ENCODE peak calls at places on chromosome 9, in eight cellular contexts. A is hepatocyte, S is HCT116, P is PC-3, T is OCI-LY7, K is GM23248, G is SK-N-SH, X is GM23338. O is an unnamed sample.

GRCh38 chr9:111720170-111720569 is 58.8 kb downstream of the GNG10 start:
- DNase-seq in A (no peak), S (no peak), P (no peak), T (no peak), K (no peak), G (no peak), X (no peak), O (no peak)

GRCh38 chr9:127256324-127256723 is 8.2 kb upstream of the GARNL3 start:
- DNase-seq in A (no peak), S (no peak), P (no peak), T (no peak), K (no peak), G (no peak), X (no peak), O (no peak)

GRCh38 chr9:110170728-110171257 is 37.2 kb downstream of the C9orf152 start:
- DNase-seq in A (no peak), S (no peak), P (no peak), T (no peak), K (no peak), G (no peak), X (no peak), O (no peak)

GRCh38 chr9:81459591-81459990 is 229.8 kb downstream of the TLE1 start:
- DNase-seq in A (no peak), S (no peak), P (no peak), T (no peak), K (no peak), G (no peak), X (no peak), O (no peak)

GRCh38 chr9:121242219-121242954 is 25.6 kb upstream of the GSN start:
- DNase-seq in A (no peak), S (no peak), P (no peak), T (no peak), K (peak), G (no peak), X (no peak), O (no peak)

GRCh38 chr9:112605518-112605917 is 112.4 kb downstream of the INIP start:
- DNase-seq in A (no peak), S (no peak), P (no peak), T (no peak), K (no peak), G (no peak), X (no peak), O (no peak)

GRCh38 chr9:79287152-79287766 is 284.5 kb upstream of the TLE4 start:
- DNase-seq in A (no peak), S (no peak), P (peak), T (no peak), K (no peak), G (no peak), X (no peak), O (peak)

GRCh38 chr9:89591291-89592200 is 13.3 kb upstream of the GADD45G start:
- DNase-seq in A (no peak), S (no peak), P (no peak), T (no peak), K (no peak), G (no peak), X (no peak), O (no peak)

GRCh38 chr9:121278535-121279169 is 10.7 kb downstream of the GSN start:
- DNase-seq in A (peak), S (peak), P (peak), T (peak), K (peak), G (peak), X (peak), O (peak)

GRCh38 chr9:41229408-41230401 is 40.6 kb upstream of the ZNG1F start:
- DNase-seq in A (peak), S (no peak), P (no peak), T (peak), K (peak), G (peak), X (peak), O (peak)

GRCh38 chr9:12272471-12273072 is 420.6 kb upstream of the TYRP1 start:
- DNase-seq in A (peak), S (no peak), P (no peak), T (no peak), K (no peak), G (no peak), X (no peak), O (no peak)

GRCh38 chr9:101323129-101323528 is 61.7 kb downstream of the BAAT start:
- DNase-seq in A (no peak), S (no peak), P (no peak), T (no peak), K (no peak), G (no peak), X (no peak), O (no peak)

GRCh38 chr9:128558431-128559310 is 6.3 kb downstream of the SPTAN1 start:
- DNase-seq in A (peak), S (peak), P (peak), T (peak), K (peak), G (peak), X (peak), O (peak)

GRCh38 chr9:98410185-98410697 is 154.8 kb upstream of the TBC1D2 start:
- DNase-seq in A (peak), S (no peak), P (no peak), T (peak), K (peak), G (peak), X (peak), O (peak)

GRCh38 chr9:24832307-24832706 is 286.6 kb upstream of the IZUMO3 start:
- DNase-seq in A (peak), S (no peak), P (peak), T (peak), K (no peak), G (peak), X (peak), O (peak)

GRCh38 chr9:16442622-16443021 is 427.8 kb downstream of the BNC2 start:
- DNase-seq in A (peak), S (no peak), P (peak), T (no peak), K (peak), G (no peak), X (peak), O (peak)

GRCh38 chr9:110950041-110950645 is 88.1 kb downstream of the LPAR1 start:
- DNase-seq in A (no peak), S (no peak), P (peak), T (no peak), K (peak), G (no peak), X (no peak), O (no peak)

GRCh38 chr9:18385676-18386075 is 88.3 kb upstream of the ADAMTSL1 start:
- DNase-seq in A (no peak), S (no peak), P (no peak), T (no peak), K (peak), G (no peak), X (no peak), O (no peak)

GRCh38 chr9:109914280-109915027 is 134.5 kb downstream of the PALM2AKAP2 start:
- DNase-seq in A (no peak), S (no peak), P (peak), T (peak), K (peak), G (no peak), X (no peak), O (no peak)

GRCh38 chr9:135574331-135574730 is 12.8 kb downstream of the PAEP start:
- DNase-seq in A (no peak), S (no peak), P (no peak), T (no peak), K (no peak), G (no peak), X (no peak), O (no peak)

GRCh38 chr9:90921104-90921503 is 119.5 kb downstream of the SYK start:
- DNase-seq in A (peak), S (no peak), P (no peak), T (no peak), K (no peak), G (peak), X (no peak), O (no peak)

GRCh38 chr9:119963258-119963797 is 594.1 kb upstream of the BRINP1 start:
- DNase-seq in A (peak), S (peak), P (no peak), T (no peak), K (peak), G (peak), X (peak), O (peak)

GRCh38 chr9:106916491-106917235 is 53.7 kb downstream of the ZNF462 start:
- DNase-seq in A (peak), S (peak), P (peak), T (no peak), K (peak), G (no peak), X (peak), O (no peak)

GRCh38 chr9:99162759-99163364 is 57.9 kb downstream of the TGFBR1 start:
- DNase-seq in A (peak), S (peak), P (peak), T (peak), K (peak), G (peak), X (peak), O (peak)

GRCh38 chr9:26744362-26744965 is 148.1 kb downstream of the CAAP1 start:
- DNase-seq in A (peak), S (peak), P (peak), T (peak), K (peak), G (no peak), X (peak), O (peak)

GRCh38 chr9:130295945-130296782 is 30.6 kb downstream of the HMCN2 start:
- DNase-seq in A (no peak), S (no peak), P (no peak), T (no peak), K (no peak), G (no peak), X (no peak), O (no peak)

GRCh38 chr9:106286249-106286648 is 576.7 kb upstream of the ZNF462 start:
- DNase-seq in A (peak), S (no peak), P (peak), T (no peak), K (no peak), G (peak), X (peak), O (peak)

GRCh38 chr9:111178361-111179043 is 140.2 kb upstream of the LPAR1 start:
- DNase-seq in A (no peak), S (no peak), P (no peak), T (no peak), K (peak), G (no peak), X (no peak), O (no peak)

GRCh38 chr9:37950561-37950960 is 46.6 kb upstream of the SLC25A51 start:
- DNase-seq in A (no peak), S (no peak), P (no peak), T (no peak), K (no peak), G (no peak), X (peak), O (no peak)

GRCh38 chr9:136511670-136512592 is 29.1 kb upstream of the SEC16A start:
- DNase-seq in A (no peak), S (no peak), P (no peak), T (no peak), K (no peak), G (no peak), X (no peak), O (no peak)

GRCh38 chr9:122988141-122988540 is 45.3 kb upstream of the GPR21 start:
- DNase-seq in A (no peak), S (no peak), P (no peak), T (no peak), K (no peak), G (no peak), X (no peak), O (no peak)

GRCh38 chr9:131438190-131438589 is 44.3 kb downstream of the PRRC2B start:
- DNase-seq in A (no peak), S (no peak), P (no peak), T (no peak), K (no peak), G (no peak), X (no peak), O (no peak)

DNA sequence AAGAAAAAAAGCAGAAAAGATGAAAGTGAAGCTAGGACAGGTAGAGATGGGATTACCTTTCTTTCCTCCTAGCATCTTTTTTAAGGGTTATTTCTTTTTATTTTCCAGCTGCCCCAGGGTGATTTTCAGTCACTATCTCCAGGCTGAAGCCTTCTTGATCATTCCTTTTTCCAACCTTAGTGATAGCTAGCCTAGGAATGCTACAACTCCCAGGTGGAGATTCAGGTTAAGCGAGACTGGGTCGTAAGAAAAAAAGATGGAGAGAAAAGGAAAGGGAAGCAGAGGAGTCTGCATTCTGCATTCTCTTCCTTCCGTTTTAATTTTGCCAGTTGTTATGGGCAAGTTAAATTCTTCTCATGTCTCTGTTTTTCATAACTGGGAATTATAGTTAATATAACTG is 36.7 kb upstream of the RIC1 start:
- DNase-seq in A (no peak), S (no peak), P (no peak), T (no peak), K (no peak), G (no peak), X (no peak), O (no peak)
- H3K27ac ChIP-seq in A (no peak), S (no peak), P (no peak), T (no peak), K (no peak), G (no peak), X (no peak), O (no peak)

DNA sequence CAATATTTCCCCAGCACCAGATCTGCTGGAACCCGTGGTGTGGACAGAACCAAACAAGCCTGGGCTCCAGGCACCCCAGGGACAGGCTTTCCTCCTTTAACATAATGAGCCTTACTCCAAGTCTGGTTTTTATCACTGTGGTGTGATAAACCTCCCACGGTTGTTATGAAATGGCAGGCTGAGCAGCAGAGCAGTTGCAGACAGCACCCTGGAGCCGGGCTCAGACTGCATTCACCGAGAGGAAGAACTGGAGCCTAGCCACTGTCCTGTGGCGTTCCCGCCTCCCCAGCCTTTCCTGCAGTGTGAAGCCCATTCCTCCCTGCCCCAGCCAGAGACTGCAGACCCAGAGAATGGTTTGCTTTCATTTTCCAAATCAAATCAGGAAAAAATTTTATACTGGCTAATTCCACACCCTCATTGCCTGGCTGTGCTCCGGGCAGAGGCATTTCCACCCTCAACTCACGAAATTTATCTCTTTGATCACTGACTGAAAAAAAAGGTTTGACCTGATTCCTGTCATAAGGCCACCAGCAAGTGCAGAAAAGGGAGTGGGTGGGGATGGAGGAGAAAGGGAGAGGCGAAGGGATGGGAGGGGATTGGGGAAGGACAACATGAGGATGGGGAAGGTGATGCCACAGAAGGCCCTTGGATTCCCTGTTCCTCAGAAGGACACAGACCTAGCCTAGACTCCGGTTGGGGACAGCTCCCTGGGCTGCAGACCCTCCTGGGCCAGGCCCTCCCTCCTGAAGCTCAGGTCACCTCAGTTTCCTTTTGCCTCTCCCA is 18.9 kb downstream of the IPPK start:
- DNase-seq in A (peak), S (no peak), P (no peak), T (no peak), K (peak), G (peak), X (no peak), O (no peak)
- TF ChIP-seq EZH2phosphoT487 in A (no peak), S (no peak), P (no peak), T (no peak), K (no peak), G (no peak), X (no peak), O (no peak)

DNA sequence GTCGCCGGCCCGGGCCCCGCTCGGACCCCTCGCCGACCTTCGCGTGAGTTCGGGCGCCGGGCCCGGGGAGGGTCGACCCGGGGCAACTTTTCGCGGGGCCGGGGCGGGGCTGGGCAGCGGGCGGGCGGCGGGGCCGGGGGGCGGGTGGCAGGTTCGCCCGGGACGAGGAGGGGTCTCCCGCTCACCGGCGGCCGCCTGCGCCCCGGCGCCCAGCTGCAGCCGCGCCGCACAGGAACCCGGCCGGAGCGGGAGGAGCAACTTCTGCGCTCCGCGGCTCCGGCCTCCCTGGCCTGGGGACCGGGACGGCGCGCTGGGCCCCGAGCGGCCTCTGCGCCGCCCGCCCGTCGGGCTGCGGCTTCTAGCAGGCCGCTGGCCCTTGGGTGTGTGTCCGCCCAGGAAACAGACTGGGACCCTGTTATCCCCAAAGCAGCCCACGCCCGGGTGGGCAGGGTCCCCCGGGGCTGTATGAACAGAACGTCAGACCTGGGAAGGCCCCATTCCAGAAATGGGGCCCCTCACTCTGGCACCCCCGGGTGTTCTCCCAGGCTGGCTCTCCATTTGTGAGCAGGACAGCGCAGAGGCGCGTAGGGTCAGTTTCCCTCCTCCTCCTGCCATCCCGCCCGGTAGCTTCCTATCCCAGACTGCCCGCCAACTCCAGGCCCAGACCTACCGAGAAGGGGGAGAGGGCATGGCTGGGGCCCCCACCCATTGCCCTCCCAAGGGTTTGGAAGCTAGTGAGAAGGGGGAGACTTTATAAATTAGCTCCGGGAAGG is 685 bp downstream of the RXRA start:
- DNase-seq in A (peak), S (no peak), P (peak), T (no peak), K (peak), G (peak), X (peak), O (peak)
- H3K27ac ChIP-seq in A (peak), S (peak), P (no peak), T (no peak), K (peak), G (peak), X (no peak), O (no peak)

GRCh38 chr9:96856363-96857286 is 2.3 kb upstream of the ZNF782 start:
- DNase-seq in A (peak), S (peak), P (peak), T (peak), K (peak), G (peak), X (peak), O (peak)

GRCh38 chr9:96852676-96853075 is 1.6 kb downstream of the ZNF782 start:
- DNase-seq in A (no peak), S (no peak), P (peak), T (no peak), K (no peak), G (no peak), X (no peak), O (no peak)

GRCh38 chr9:96854877-96855273 is 561 bp upstream of the ZNF782 start:
- DNase-seq in A (no peak), S (no peak), P (no peak), T (no peak), K (no peak), G (no peak), X (peak), O (no peak)

GRCh38 chr9:96854073-96854876 is at the start of gene ZNF782:
- DNase-seq in A (peak), S (peak), P (peak), T (peak), K (peak), G (peak), X (peak), O (peak)

DNA sequence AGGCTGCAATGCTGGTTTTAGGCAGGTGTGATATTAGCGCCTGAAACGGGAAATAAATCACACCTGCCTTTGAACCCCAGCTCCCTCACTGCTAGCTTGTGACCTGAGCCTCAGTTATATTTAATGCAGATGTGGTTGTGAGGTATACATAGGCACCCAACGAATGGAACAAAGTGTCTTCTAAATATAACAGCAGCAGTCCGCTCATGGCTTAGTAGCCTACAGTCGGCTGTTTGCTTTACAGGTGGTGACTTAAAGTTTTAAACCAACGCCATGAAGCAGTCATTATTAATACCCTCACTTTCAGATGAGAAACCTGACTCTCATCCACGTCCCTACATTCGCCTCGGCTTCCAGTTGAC is 622 bp downstream of the ZNF782 start:
- DNase-seq in A (peak), S (no peak), P (peak), T (peak), K (peak), G (no peak), X (no peak), O (no peak)
- TF ChIP-seq EZH2phosphoT487 in A (no peak), S (no peak), P (no peak), T (no peak), K (no peak), G (no peak), X (no peak), O (no peak)

GRCh38 chr9:1977026-1977425 is 38.1 kb upstream of the SMARCA2 start:
- DNase-seq in A (no peak), S (no peak), P (no peak), T (no peak), K (no peak), G (no peak), X (no peak), O (no peak)

GRCh38 chr9:1978941-1979340 is 36.2 kb upstream of the SMARCA2 start:
- DNase-seq in A (peak), S (no peak), P (no peak), T (no peak), K (peak), G (peak), X (no peak), O (no peak)

GRCh38 chr9:1979815-1980367 is 35.3 kb upstream of the SMARCA2 start:
- DNase-seq in A (peak), S (no peak), P (no peak), T (no peak), K (peak), G (no peak), X (no peak), O (no peak)

GRCh38 chr9:1982074-1982473 is 33.1 kb upstream of the SMARCA2 start:
- DNase-seq in A (no peak), S (no peak), P (no peak), T (no peak), K (no peak), G (no peak), X (no peak), O (no peak)

GRCh38 chr9:1980387-1980786 is 34.8 kb upstream of the SMARCA2 start:
- DNase-seq in A (no peak), S (no peak), P (no peak), T (no peak), K (no peak), G (no peak), X (no peak), O (no peak)
- H3K27ac ChIP-seq in A (no peak), S (no peak), P (no peak), T (no peak), K (peak), G (no peak), X (no peak), O (no peak)

GRCh38 chr9:14136047-14136446 is 177.9 kb downstream of the NFIB start:
- DNase-seq in A (no peak), S (no peak), P (no peak), T (no peak), K (no peak), G (no peak), X (no peak), O (no peak)

GRCh38 chr9:14133394-14133793 is 180.5 kb downstream of the NFIB start:
- DNase-seq in A (no peak), S (no peak), P (no peak), T (no peak), K (no peak), G (no peak), X (no peak), O (no peak)

GRCh38 chr9:14132798-14133197 is 181.1 kb downstream of the NFIB start:
- DNase-seq in A (no peak), S (no peak), P (no peak), T (no peak), K (no peak), G (no peak), X (no peak), O (no peak)

GRCh38 chr9:14127656-14128055 is 186.3 kb downstream of the NFIB start:
- DNase-seq in A (no peak), S (no peak), P (no peak), T (no peak), K (peak), G (no peak), X (no peak), O (no peak)

GRCh38 chr9:14131353-14132088 is 182.4 kb downstream of the NFIB start:
- DNase-seq in A (no peak), S (no peak), P (no peak), T (no peak), K (no peak), G (peak), X (no peak), O (no peak)
- TF ChIP-seq EZH2phosphoT487 in A (no peak), S (no peak), P (no peak), T (no peak), K (no peak), G (no peak), X (no peak), O (no peak)